ENCODE peak calls at places on chromosomes 1 and 21, in six cellular contexts. S, G, L, W, K and R are unnamed samples. For H3K36me3, the result is how much of the 10 kb centered on the place peaks cover.

GRCh38 chr21:27321791-27322190 is 354.9 kb upstream of the ADAMTS5 start:
- DNase-seq in W (no peak), K (no peak), S (no peak), G (no peak), L (no peak), R (no peak)

GRCh38 chr1:88917321-88918025 is 26.1 kb upstream of the GTF2B start:
- DNase-seq in S (no peak), K (no peak), W (no peak), G (no peak), L (no peak), R (peak)

GRCh38 chr1:19885821-19886220 is 3.6 kb downstream of the OTUD3 start:
- DNase-seq in K (no peak), L (peak), W (no peak), S (no peak), G (no peak), R (peak)

GRCh38 chr21:33780631-33781030 is 135.0 kb downstream of the ATP5PO start:
- DNase-seq in K (no peak), W (no peak), L (peak), S (no peak), G (no peak), R (no peak)

GRCh38 chr1:214505134-214505533 is 46.3 kb downstream of the PTPN14 start:
- DNase-seq in S (no peak), G (peak), L (no peak), W (peak), K (no peak), R (no peak)

GRCh38 chr1:65068202-65069011 is 79.6 kb upstream of the AK4 start:
- DNase-seq in S (no peak), L (peak), W (peak), G (no peak), K (no peak), R (no peak)

GRCh38 chr1:172935062-172935592 is 115.6 kb downstream of the TNFSF18 start:
- DNase-seq in G (no peak), L (peak), W (no peak), S (no peak), K (no peak), R (peak)

GRCh38 chr1:15290382-15290781 is 43.4 kb downstream of the FHAD1 start:
- DNase-seq in L (peak), W (no peak), G (no peak), S (no peak), K (no peak), R (peak)

GRCh38 chr1:200302192-200302892 is 107.5 kb downstream of the ZNF281 start:
- DNase-seq in W (peak), S (no peak), L (peak), G (no peak), K (no peak), R (peak)

GRCh38 chr1:71577451-71578131 is 496.8 kb upstream of the ZRANB2 start:
- DNase-seq in W (no peak), S (no peak), K (no peak), L (no peak), G (no peak), R (no peak)

GRCh38 chr1:76782777-76783176 is 84.5 kb upstream of the ST6GALNAC5 start:
- DNase-seq in W (no peak), L (peak), S (no peak), G (no peak), K (no peak), R (no peak)

GRCh38 chr1:66022904-66023620 is 230.4 kb downstream of the PDE4B start:
- DNase-seq in S (no peak), L (peak), G (no peak), W (peak), K (no peak), R (peak)

GRCh38 chr21:27380303-27380702 is 413.4 kb upstream of the ADAMTS5 start:
- DNase-seq in W (no peak), S (no peak), L (no peak), K (no peak), G (no peak), R (no peak)

GRCh38 chr1:82867781-82868180 is 1067.0 kb downstream of the ADGRL2 start:
- DNase-seq in K (no peak), L (no peak), S (no peak), W (no peak), G (no peak), R (no peak)

GRCh38 chr1:54971317-54971791 is 9.1 kb upstream of the TMEM61 start:
- DNase-seq in L (peak), K (no peak), S (peak), G (no peak), W (no peak), R (peak)

GRCh38 chr1:94101613-94101940 is 19.4 kb downstream of the ABCA4 start:
- DNase-seq in K (no peak), L (peak), G (no peak), W (no peak), S (no peak), R (no peak)

GRCh38 chr1:16204634-16205332 is 7.7 kb downstream of the ARHGEF19 start:
- DNase-seq in G (no peak), W (peak), K (peak), S (no peak), L (no peak), R (no peak)

GRCh38 chr1:224211262-224211962 is 28.4 kb downstream of the DEGS1 start:
- DNase-seq in W (no peak), K (peak), L (peak), G (no peak), S (no peak), R (peak)

GRCh38 chr1:17654519-17654918 is 100.6 kb upstream of the ACTL8 start:
- DNase-seq in G (no peak), W (no peak), L (no peak), K (no peak), S (no peak), R (no peak)

GRCh38 chr1:166172106-166172505 is 5.3 kb upstream of the FAM78B start:
- DNase-seq in S (no peak), L (no peak), K (no peak), W (no peak), G (no peak), R (peak)

GRCh38 chr1:40267767-40268187 is 9.7 kb downstream of the ZMPSTE24 start:
- DNase-seq in L (peak), S (no peak), K (no peak), W (no peak), G (no peak), R (peak)

GRCh38 chr21:38310619-38311018 is 53.8 kb downstream of the KCNJ15 start:
- DNase-seq in S (no peak), K (no peak), W (no peak), G (no peak), L (peak), R (peak)

GRCh38 chr1:160726114-160726497 is 12.9 kb upstream of the SLAMF7 start:
- DNase-seq in W (no peak), G (no peak), S (no peak), K (no peak), L (no peak), R (peak)

GRCh38 chr21:45295576-45296365 is 8.1 kb upstream of the POFUT2 start:
- DNase-seq in S (no peak), G (peak), L (peak), W (no peak), K (no peak), R (no peak)

GRCh38 chr1:222084996-222085395 is 343.1 kb upstream of the DUSP10 start:
- DNase-seq in W (no peak), S (no peak), G (no peak), L (peak), K (no peak), R (peak)

GRCh38 chr1:221101792-221102191 is 222.5 kb downstream of the HLX start:
- DNase-seq in S (no peak), K (no peak), L (peak), W (no peak), G (no peak), R (no peak)

GRCh38 chr1:241376711-241377110 is 19.7 kb upstream of the RGS7 start:
- DNase-seq in S (no peak), K (no peak), G (no peak), L (no peak), W (no peak), R (no peak)

GRCh38 chr21:26800001-26800400 is 45.2 kb downstream of the ADAMTS1 start:
- DNase-seq in L (peak), K (no peak), G (peak), W (no peak), S (no peak), R (no peak)

GRCh38 chr1:77889671-77890070 is 1.2 kb downstream of the NEXN start:
- DNase-seq in S (no peak), W (peak), K (no peak), G (no peak), L (peak), R (peak)

GRCh38 chr1:9181990-9182783 is 52.4 kb upstream of the H6PD start:
- DNase-seq in L (no peak), W (peak), K (no peak), S (no peak), G (peak), R (peak)

GRCh38 chr1:43313771-43314170 is 13.0 kb downstream of the TIE1 start:
- DNase-seq in S (no peak), L (no peak), K (no peak), G (no peak), W (no peak), R (no peak)

GRCh38 chr1:233885196-233886028 is 19.1 kb upstream of the SLC35F3 start:
- DNase-seq in W (no peak), L (no peak), K (no peak), G (no peak), S (no peak), R (no peak)

GRCh38 chr1:2136836-2137235 is 57.7 kb downstream of the FAAP20 start:
- DNase-seq in L (no peak), S (no peak), K (no peak), W (no peak), G (no peak), R (no peak)

GRCh38 chr1:166083887-166084286 is 82.9 kb downstream of the FAM78B start:
- DNase-seq in L (no peak), K (no peak), S (no peak), W (no peak), G (no peak), R (no peak)

GRCh38 chr1:71737768-71738167 is 544.6 kb downstream of the NEGR1 start:
- DNase-seq in L (no peak), W (peak), K (no peak), G (no peak), S (no peak), R (no peak)

GRCh38 chr1:232182206-232182605 is 447.7 kb downstream of the SIPA1L2 start:
- DNase-seq in K (no peak), G (no peak), L (no peak), S (no peak), W (no peak), R (no peak)

GRCh38 chr21:41232055-41232454 is 64.1 kb downstream of the BACE2 start:
- DNase-seq in W (no peak), L (no peak), G (no peak), S (no peak), K (no peak), R (no peak)
- H3K4me3 ChIP-seq in W (no peak), L (no peak), G (no peak), S (no peak), K (no peak), R (no peak)

GRCh38 chr1:205066221-205066818 is 17.9 kb downstream of the TMEM81 start:
- DNase-seq in S (peak), W (no peak), K (peak), L (no peak), G (no peak), R (no peak)
- TF ChIP-seq CTCF in S (peak), W (no peak), K (peak), L (peak), G (no peak), R (peak)

DNA sequence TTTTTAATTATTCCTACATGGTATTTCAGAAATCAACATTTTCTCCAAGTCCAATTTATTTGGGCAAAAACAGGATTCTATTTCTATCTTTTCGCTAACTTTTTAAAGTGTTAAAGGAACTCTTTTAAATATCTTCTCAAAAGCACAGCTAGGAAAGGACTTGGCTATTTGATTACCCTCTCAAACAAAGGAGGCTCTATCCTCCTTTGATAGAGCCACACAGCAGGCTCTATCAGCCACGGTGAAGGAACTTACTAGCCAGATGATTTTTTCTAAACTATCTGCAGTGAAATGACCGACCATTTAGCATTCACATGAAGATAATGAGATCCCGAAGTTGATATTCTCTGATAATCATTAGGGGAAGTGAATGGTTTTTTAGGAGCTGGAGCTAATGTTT is 9.1 kb downstream of the ANGPTL7 start:
- DNase-seq in S (no peak), G (no peak), K (no peak), W (no peak), L (no peak), R (no peak)
- H3K36me3 ChIP-seq in S (under half), G (under half), K (under half), W (under half), L (under half), R (under half)

DNA sequence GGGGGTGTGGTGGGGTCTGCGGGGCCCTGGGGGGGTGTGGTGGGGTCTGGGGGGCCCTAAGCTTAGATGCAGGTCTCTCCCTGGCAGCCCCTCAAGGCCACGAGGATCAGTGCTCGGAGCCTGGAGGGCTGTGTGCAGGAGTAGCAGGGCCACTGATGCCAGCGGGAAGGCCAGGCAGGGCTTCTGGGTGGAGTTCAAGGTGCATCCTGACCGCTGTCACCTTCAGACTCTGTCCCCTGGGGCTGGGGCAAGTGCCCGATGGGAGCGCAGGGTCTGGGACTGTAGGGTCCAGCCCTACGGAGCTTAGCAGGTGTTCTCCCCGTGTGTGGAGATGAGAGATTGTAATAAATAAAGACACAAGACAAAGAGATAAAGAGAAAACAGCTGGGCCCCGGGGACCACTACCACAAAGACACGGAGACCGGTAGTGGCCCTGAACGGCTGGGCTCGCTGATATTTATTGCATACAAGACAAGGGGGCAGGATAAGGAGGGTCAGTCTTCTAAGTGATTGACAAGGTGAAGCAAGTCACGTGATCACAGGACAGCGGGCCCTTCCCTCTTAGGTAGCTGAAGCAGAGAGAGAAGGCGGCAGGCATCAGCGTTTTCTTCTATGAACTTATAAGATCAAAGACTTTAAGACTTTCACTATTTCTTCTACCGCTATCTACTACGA is 8.7 kb downstream of the RNF223 start:
- DNase-seq in W (no peak), S (no peak), G (no peak), K (no peak), L (no peak), R (no peak)
- H3K4me3 ChIP-seq in W (no peak), S (no peak), G (no peak), K (no peak), L (no peak), R (no peak)

GRCh38 chr1:202954057-202954745 is 3.9 kb downstream of the ADIPOR1 start:
- DNase-seq in L (no peak), W (no peak), G (no peak), S (no peak), K (no peak), R (peak)

GRCh38 chr1:202961220-202961880 is 3.2 kb upstream of the ADIPOR1 start:
- DNase-seq in S (no peak), G (no peak), W (no peak), K (no peak), L (no peak), R (no peak)

GRCh38 chr1:202958544-202959275 is 598 bp upstream of the ADIPOR1 start:
- DNase-seq in W (peak), S (no peak), G (no peak), K (no peak), L (no peak), R (no peak)

GRCh38 chr1:202959276-202959620 is 1.1 kb upstream of the ADIPOR1 start:
- DNase-seq in W (no peak), L (peak), K (no peak), G (no peak), S (peak), R (peak)

DNA sequence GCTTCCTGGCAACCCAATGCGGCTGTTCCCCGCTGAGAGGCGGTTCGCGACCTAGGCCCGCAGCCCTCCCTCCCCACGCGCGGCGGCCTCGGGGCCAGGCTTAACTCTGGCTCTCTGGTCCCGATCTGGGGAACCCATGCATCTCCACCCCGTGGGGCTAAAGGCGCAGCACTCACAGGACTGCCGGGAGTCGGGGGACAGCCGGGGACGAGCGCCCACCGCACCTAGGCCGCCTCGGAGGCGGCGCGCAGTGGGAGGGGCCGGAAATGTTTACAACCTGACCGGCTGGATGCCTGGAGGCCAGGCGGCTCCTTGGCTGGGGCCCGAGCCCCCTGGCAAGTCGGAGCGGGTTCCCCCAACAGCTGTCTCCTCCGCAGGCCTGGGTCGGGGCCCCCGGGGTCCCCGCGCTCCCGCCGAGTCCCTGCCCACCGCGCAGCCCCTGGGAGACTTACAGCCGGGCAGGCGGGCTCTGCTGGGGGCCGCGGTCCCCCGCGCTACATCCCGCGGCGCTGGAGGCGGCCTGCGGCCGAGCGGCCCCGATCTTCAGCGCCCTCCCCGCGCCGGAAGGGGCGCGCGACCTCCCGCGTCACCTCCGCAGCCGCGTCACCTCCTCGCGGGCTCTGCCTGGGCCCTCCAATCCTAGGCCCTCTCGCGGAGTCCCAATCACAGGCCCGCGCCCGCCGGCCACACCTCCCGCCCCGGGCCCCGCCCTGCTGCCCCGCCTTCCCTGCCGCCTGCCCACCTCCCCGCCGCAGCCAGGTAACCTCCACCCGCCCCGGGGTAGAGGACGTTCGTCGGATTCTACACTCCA is at the start of gene ADIPOR1:
- DNase-seq in G (peak), S (peak), L (peak), W (peak), K (peak), R (peak)
- TF ChIP-seq CTCF in G (peak), S (no peak), L (peak), W (no peak), K (no peak), R (no peak)

DNA sequence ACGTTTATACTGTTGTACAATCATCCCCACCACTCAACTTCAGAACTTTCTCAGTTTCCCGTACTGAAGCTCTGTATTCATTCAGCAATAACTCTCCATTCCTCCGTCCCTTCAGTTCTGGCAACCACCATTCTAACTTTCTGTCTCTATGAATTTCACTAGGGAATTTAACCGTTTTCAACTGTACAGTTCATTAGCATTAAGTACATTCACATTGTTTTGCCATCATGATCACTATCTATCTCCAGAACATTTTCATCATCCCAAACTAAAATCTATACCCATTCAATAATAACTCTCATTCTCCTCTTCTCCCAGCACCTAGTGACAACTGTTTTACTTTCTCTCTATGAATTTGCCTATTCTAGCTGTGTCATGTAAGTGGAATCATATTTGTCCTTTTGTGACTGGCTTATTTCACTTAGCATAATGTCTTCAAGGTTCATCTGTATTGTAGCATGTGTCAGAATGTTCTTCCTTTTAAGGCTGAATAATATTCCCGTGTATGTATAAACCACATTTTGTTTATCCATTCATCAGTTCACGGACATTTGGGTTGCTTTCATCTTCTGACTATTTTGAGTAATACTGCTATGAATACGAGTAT is 75.0 kb downstream of the CEP350 start:
- DNase-seq in W (no peak), L (no peak), G (no peak), S (no peak), K (no peak), R (no peak)
- H3K36me3 ChIP-seq in W (under half), L (under half), G (under half), S (under half), K (under half), R (under half)

DNA sequence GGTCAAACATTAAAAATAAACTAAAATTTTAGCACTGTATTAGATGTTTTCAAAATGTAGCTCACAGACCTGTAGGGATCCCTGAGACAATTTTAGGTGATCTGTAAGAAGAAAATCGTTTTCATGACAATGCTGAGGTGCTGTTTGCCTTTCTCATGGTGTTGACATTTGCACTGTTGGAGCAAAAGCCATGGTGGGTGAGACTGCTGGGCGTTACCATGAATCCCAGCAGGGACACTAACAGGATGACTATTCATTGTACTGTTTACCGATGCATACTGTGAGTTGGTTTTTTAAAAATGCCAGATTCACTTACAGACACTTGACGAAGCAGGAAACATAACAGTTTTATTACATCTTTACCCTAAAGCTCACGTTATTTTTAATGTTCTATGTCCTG is 468.5 kb downstream of the PCP4 start:
- DNase-seq in W (peak), G (no peak), K (no peak), L (no peak), S (no peak), R (no peak)
- H3K4me3 ChIP-seq in W (peak), G (no peak), K (no peak), L (no peak), S (no peak), R (no peak)

GRCh38 chr1:92960395-92961130 is 699 bp downstream of the DIPK1A start:
- DNase-seq in K (peak), S (peak), W (peak), G (peak), L (peak), R (peak)
- TF ChIP-seq CTCF in K (peak), S (peak), W (peak), G (peak), L (peak), R (peak)